ENCODE peak calls at places on chromosomes 3 and 15, in four cellular contexts. H, G, K and E are unnamed samples.

GRCh38 chr3:173897631-173898030 is 500.1 kb downstream of the NLGN1 start:
- DNase-seq in H (no peak), G (no peak), K (no peak), E (no peak)

GRCh38 chr3:14925729-14926591 is 21.4 kb upstream of the NR2C2 start:
- DNase-seq in H (peak), G (no peak), K (peak), E (peak)

GRCh38 chr3:156037356-156037755 is 83.0 kb upstream of the KCNAB1 start:
- DNase-seq in H (no peak), G (no peak), K (no peak), E (no peak)

GRCh38 chr15:69133862-69134519 is 26.4 kb upstream of the GLCE start:
- DNase-seq in H (no peak), G (no peak), K (no peak), E (no peak)

GRCh38 chr15:62503451-62503850 is 338.4 kb upstream of the C2CD4B start:
- DNase-seq in H (no peak), G (no peak), K (no peak), E (peak)

GRCh38 chr15:87167055-87167454 is 1087.4 kb downstream of the AGBL1 start:
- DNase-seq in H (no peak), G (no peak), K (no peak), E (no peak)

GRCh38 chr3:157423337-157423736 is 13.3 kb upstream of the PTX3 start:
- DNase-seq in H (no peak), G (no peak), K (no peak), E (peak)

GRCh38 chr3:108834551-108834950 is 12.0 kb downstream of the TRAT1 start:
- DNase-seq in H (no peak), G (no peak), K (no peak), E (no peak)

GRCh38 chr3:58670506-58671125 is 4.0 kb upstream of the FAM3D start:
- DNase-seq in H (no peak), G (no peak), K (no peak), E (no peak)

GRCh38 chr15:99185731-99186130 is 63.6 kb downstream of the TTC23 start:
- DNase-seq in H (no peak), G (no peak), K (no peak), E (no peak)

GRCh38 chr3:169953462-169954141 is 13.0 kb upstream of the SEC62 start:
- DNase-seq in H (no peak), G (no peak), K (no peak), E (no peak)

GRCh38 chr3:172076212-172076611 is 36.8 kb downstream of the FNDC3B start:
- DNase-seq in H (no peak), G (no peak), K (no peak), E (no peak)

GRCh38 chr3:137906985-137907649 is 102.8 kb upstream of the CLDN18 start:
- DNase-seq in H (no peak), G (no peak), K (no peak), E (no peak)

GRCh38 chr3:186826978-186827857 is 15.3 kb upstream of the ADIPOQ start:
- DNase-seq in H (peak), G (peak), K (peak), E (peak)

GRCh38 chr15:71545223-71545760 is 265.1 kb upstream of the NR2E3 start:
- DNase-seq in H (no peak), G (no peak), K (no peak), E (no peak)

GRCh38 chr15:37536967-37537624 is 397.3 kb upstream of the TMCO5A start:
- DNase-seq in H (no peak), G (no peak), K (no peak), E (no peak)

GRCh38 chr3:49723301-49723630 is 485 bp downstream of the GMPPB start:
- DNase-seq in H (peak), G (peak), K (no peak), E (no peak)

GRCh38 chr3:46027021-46027705 is at the start of gene XCR1:
- DNase-seq in H (no peak), G (no peak), K (no peak), E (no peak)

GRCh38 chr15:90871097-90871715 is 2.8 kb downstream of the FURIN start:
- DNase-seq in H (peak), G (no peak), K (peak), E (peak)

GRCh38 chr15:83498374-83498773 is 51.2 kb downstream of the SH3GL3 start:
- DNase-seq in H (no peak), G (no peak), K (no peak), E (no peak)

GRCh38 chr15:57751177-57751800 is 44.8 kb downstream of the POLR2M start:
- DNase-seq in H (no peak), G (no peak), K (no peak), E (no peak)

GRCh38 chr3:171127611-171128010 is 101.1 kb upstream of the SLC2A2 start:
- DNase-seq in H (no peak), G (no peak), K (no peak), E (no peak)

GRCh38 chr15:91444656-91445055 is 344.6 kb downstream of the SV2B start:
- DNase-seq in H (no peak), G (no peak), K (no peak), E (no peak)

GRCh38 chr3:14434105-14434504 is 31.7 kb downstream of the SLC6A6 start:
- DNase-seq in H (peak), G (no peak), K (no peak), E (no peak)

GRCh38 chr3:22861426-22861825 is 341.7 kb upstream of the UBE2E2 start:
- DNase-seq in H (no peak), G (no peak), K (no peak), E (no peak)

GRCh38 chr3:100492059-100492809 is at the start of gene TMEM45A:
- DNase-seq in H (peak), G (peak), K (peak), E (peak)

GRCh38 chr15:50321680-50322079 is 33.3 kb downstream of the GABPB1 start:
- DNase-seq in H (no peak), G (no peak), K (no peak), E (no peak)

GRCh38 chr3:177578488-177578887 is 381.2 kb upstream of the TBL1XR1 start:
- DNase-seq in H (no peak), G (no peak), K (peak), E (no peak)

GRCh38 chr15:85589873-85590272 is 204.9 kb downstream of the KLHL25 start:
- DNase-seq in H (no peak), G (no peak), K (no peak), E (no peak)

GRCh38 chr15:96553931-96554330 is 223.4 kb downstream of the NR2F2 start:
- DNase-seq in H (no peak), G (no peak), K (no peak), E (no peak)